ENCODE peak calls at places on chromosomes 7 and 10, in eight cellular contexts. N is HuH-7.5; R is CD8-positive, alpha-beta T cell; K is GM19239; A is suprapubic skin; G is NCI-H1092; B is HT-29; X is stimulated activated CD4-positive, alpha-beta T cell treated with anti-CD3 and anti-CD28 coated beads, Interleukin-1b, Interleukin-23, amount 100 ng/mL, for 24 hours. E is an unnamed sample.
A peak's percentile ranks its signal among the peaks of the same experiment; 100 is the strongest.

GRCh38 chr7:48875300-48875916 is 48.9 kb upstream of the CDC14C start:
- DNase-seq in N (no peak), R (no peak), K (no peak), A (no peak), G (peak; percentile 75), B (peak; percentile 70), X (no peak), E (no peak)

GRCh38 chr7:118245267-118246040 is 20.9 kb downstream of the ANKRD7 start:
- DNase-seq in N (no peak), R (no peak), K (no peak), A (no peak), G (no peak), B (no peak), X (no peak), E (no peak)

GRCh38 chr10:60810437-60811182 is 32.3 kb downstream of the CDK1 start:
- DNase-seq in N (no peak), R (no peak), K (no peak), A (no peak), G (no peak), B (peak; percentile 22), X (no peak), E (no peak)

GRCh38 chr10:46237815-46238510 is 48.8 kb upstream of the ANTXRL start:
- DNase-seq in N (no peak), R (no peak), K (no peak), A (no peak), G (no peak), B (no peak), X (no peak), E (peak; percentile 22)

GRCh38 chr10:80459047-80459865 is 5.1 kb downstream of the TSPAN14 start:
- DNase-seq in N (no peak), R (no peak), K (peak; percentile 65), A (peak; percentile 92), G (no peak), B (peak; percentile 75), X (no peak), E (no peak)

GRCh38 chr10:103725242-103725641 is 130.1 kb downstream of the SH3PXD2A start:
- DNase-seq in N (no peak), R (no peak), K (no peak), A (no peak), G (no peak), B (no peak), X (no peak), E (no peak)

GRCh38 chr10:28285816-28286215 is 17.0 kb downstream of the MPP7 start:
- DNase-seq in N (no peak), R (no peak), K (no peak), A (no peak), G (no peak), B (no peak), X (no peak), E (no peak)

GRCh38 chr10:11602919-11603523 is 8.4 kb downstream of the USP6NL start:
- DNase-seq in N (peak; percentile 29), R (no peak), K (no peak), A (no peak), G (no peak), B (peak; percentile 75), X (no peak), E (no peak)

GRCh38 chr10:28300027-28300426 is 2.8 kb downstream of the MPP7 start:
- DNase-seq in N (no peak), R (no peak), K (no peak), A (no peak), G (no peak), B (no peak), X (no peak), E (no peak)